ENCODE peak calls at places on chromosomes 3 and 15, in nine cellular contexts. J is CD8-positive, alpha-beta memory T cell; L is effector memory CD4-positive, alpha-beta T cell; G is astrocyte of the spinal cord; E is A673; C is mammary epithelial cell; R is adipocyte; D is kidney epithelial cell; Q is choroid plexus epithelial cell. K is an unnamed sample.

GRCh38 chr15:45540531-45540930 is 18.0 kb upstream of the SLC30A4 start:
- DNase-seq in Q (no peak), E (no peak), G (no peak), R (no peak), C (no peak), D (no peak), J (no peak), L (no peak), K (no peak)

GRCh38 chr15:43287254-43287653 is 20.5 kb upstream of the TGM5 start:
- DNase-seq in L (no peak), D (no peak), C (no peak), Q (no peak), E (no peak), J (no peak), R (no peak), G (no peak), K (no peak)

GRCh38 chr3:127390365-127391025 is 102.6 kb upstream of the PRR20G start:
- DNase-seq in C (no peak), Q (no peak), R (no peak), E (no peak), J (no peak), D (no peak), G (no peak), L (no peak), K (no peak)

GRCh38 chr15:92711457-92711831 is 55.9 kb upstream of the FAM174B start:
- DNase-seq in R (no peak), E (no peak), G (no peak), C (no peak), D (no peak), L (no peak), J (no peak), Q (no peak), K (no peak)

GRCh38 chr3:190333961-190334360 is 11.7 kb upstream of the CLDN1 start:
- DNase-seq in C (no peak), L (no peak), D (no peak), R (no peak), E (no peak), J (no peak), Q (no peak), G (no peak), K (no peak)

GRCh38 chr15:82848201-82848993 is 39.0 kb downstream of the WHAMM start:
- DNase-seq in D (no peak), G (no peak), J (no peak), E (no peak), R (no peak), C (no peak), L (no peak), Q (no peak), K (no peak)

GRCh38 chr3:180962530-180962929 is 27.0 kb downstream of the DNAJC19 start:
- DNase-seq in E (no peak), G (no peak), Q (no peak), R (no peak), D (no peak), L (no peak), J (no peak), C (no peak), K (no peak)

GRCh38 chr3:54067060-54067459 is 55.3 kb upstream of the CACNA2D3 start:
- DNase-seq in L (no peak), R (peak; percentile 8), C (peak; percentile 90), D (peak; percentile 23), E (no peak), Q (no peak), J (no peak), G (no peak), K (no peak)

GRCh38 chr15:65414841-65415621 is 7.7 kb downstream of the IGDCC4 start:
- DNase-seq in L (no peak), J (no peak), C (no peak), E (peak; percentile 94), D (no peak), R (peak; percentile 68), Q (peak; percentile 84), G (peak; percentile 89), K (no peak)

GRCh38 chr3:121574449-121574848 is 6.7 kb downstream of the ARGFX start:
- DNase-seq in E (peak; percentile 66), J (no peak), R (no peak), L (no peak), D (no peak), G (no peak), C (peak; percentile 42), Q (peak; percentile 56), K (peak; percentile 66)

GRCh38 chr15:36239509-36239908 is 339.9 kb upstream of the CDIN1 start:
- DNase-seq in R (no peak), G (no peak), Q (no peak), L (no peak), J (no peak), E (no peak), D (no peak), C (no peak), K (no peak)

GRCh38 chr3:11291808-11292207 is 19.6 kb downstream of the ATG7 start:
- DNase-seq in E (no peak), J (no peak), C (no peak), D (no peak), G (no peak), Q (no peak), R (no peak), L (no peak), K (no peak)

GRCh38 chr3:11288786-11289637 is 16.8 kb downstream of the ATG7 start:
- DNase-seq in G (peak; percentile 92), C (peak; percentile 93), L (no peak), R (peak; percentile 85), J (peak; percentile 26), D (peak; percentile 81), Q (peak; percentile 96), E (peak; percentile 92), K (no peak)

GRCh38 chr3:11288021-11288491 is 15.9 kb downstream of the ATG7 start:
- DNase-seq in Q (peak; percentile 48), E (peak; percentile 81), G (peak; percentile 59), C (peak; percentile 22), R (peak; percentile 30), J (no peak), D (no peak), L (no peak), K (peak; percentile 45)

GRCh38 chr3:11290743-11291680 is 18.8 kb downstream of the ATG7 start:
- DNase-seq in G (peak; percentile 57), Q (peak; percentile 66), E (no peak), L (no peak), R (peak; percentile 40), D (no peak), C (peak; percentile 29), J (peak; percentile 49), K (no peak)

GRCh38 chr3:11289864-11290263 is 17.7 kb downstream of the ATG7 start:
- DNase-seq in E (no peak), C (no peak), D (no peak), L (no peak), J (no peak), R (no peak), G (no peak), Q (no peak), K (no peak)
- H3K4me3 ChIP-seq in E (peak overlapping the region; percentile 1), C (no peak overlapping the region), D (no peak overlapping the region), L (no peak overlapping the region), J (no peak overlapping the region), R (peak overlapping the region; percentile 68), G (no peak overlapping the region), Q (no peak overlapping the region), K (no peak overlapping the region)

DNA sequence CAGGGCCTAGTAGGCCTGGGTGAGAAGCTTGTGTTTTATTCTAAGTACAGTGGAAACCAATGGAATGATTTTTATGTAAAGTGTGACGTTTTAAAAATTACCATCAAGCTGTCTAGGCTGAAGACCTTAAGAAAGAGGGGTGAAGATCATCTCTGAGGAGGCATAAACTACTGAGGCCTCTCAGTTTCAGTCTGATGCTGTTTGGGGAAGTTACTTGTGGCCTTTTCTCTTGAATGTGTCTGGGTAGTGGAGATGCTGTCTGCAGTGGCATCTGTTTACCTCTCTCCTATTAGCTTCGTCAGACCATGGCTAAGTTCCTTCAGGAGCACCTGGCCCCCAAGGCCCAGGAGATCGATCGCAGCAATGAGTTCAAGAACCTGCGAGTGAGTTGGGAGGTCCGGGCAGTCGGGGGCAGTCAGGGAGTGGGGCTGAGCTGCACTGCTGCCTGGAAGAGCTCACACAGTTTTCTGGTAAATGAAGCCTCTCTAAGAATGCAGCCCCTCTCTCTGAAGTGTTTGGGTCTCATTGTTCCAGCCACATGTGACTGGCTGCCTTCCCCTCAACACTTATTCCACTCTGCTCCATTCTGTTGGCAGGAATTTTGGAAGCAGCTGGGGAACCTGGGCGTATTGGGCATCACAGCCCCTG is 1.9 kb downstream of the IVD start:
- DNase-seq in Q (no peak), C (no peak), D (no peak), L (no peak), E (no peak), G (no peak), J (no peak), R (no peak), K (no peak)
- H3K4me3 ChIP-seq in Q (no peak overlapping the region), C (no peak overlapping the region), D (no peak overlapping the region), L (no peak overlapping the region), E (no peak overlapping the region), G (no peak overlapping the region), J (no peak overlapping the region), R (peak overlapping the region; percentile 48), K (no peak overlapping the region)

DNA sequence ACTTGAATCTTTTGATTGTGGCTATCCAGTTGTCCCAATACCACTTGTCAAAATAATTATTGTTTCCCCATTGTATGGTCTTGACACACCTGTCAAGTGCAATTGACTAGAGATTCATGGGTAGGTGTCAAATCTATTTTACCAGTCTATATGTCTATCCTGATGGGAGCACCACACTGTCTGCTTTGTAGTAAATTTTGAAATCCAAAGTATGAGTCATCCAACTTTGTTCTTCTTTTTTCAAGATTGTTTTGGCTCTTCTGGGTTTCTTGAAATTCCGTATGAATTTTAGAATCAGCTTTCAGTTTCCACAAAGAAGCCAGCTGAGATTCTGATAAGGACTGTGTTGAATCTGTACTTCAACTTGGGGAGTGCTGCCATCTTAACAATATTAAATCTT is 71.9 kb downstream of the CSNK1G1 start:
- DNase-seq in J (no peak), C (peak; percentile 33), G (peak; percentile 63), L (no peak), E (no peak), R (peak; percentile 69), D (no peak), Q (peak; percentile 84), K (no peak)
- H3K4me3 ChIP-seq in J (no peak overlapping the region), C (no peak overlapping the region), G (no peak overlapping the region), L (no peak overlapping the region), E (no peak overlapping the region), R (peak overlapping the region; percentile 43), D (no peak overlapping the region), Q (no peak overlapping the region), K (no peak overlapping the region)

GRCh38 chr15:80777836-80778620 is 1.1 kb upstream of the CEMIP start:
- DNase-seq in C (peak; percentile 59), Q (peak; percentile 41), J (no peak), E (no peak), L (no peak), D (no peak), G (no peak), R (peak; percentile 23), K (no peak)

GRCh38 chr15:80778964-80779657 is at the start of gene CEMIP:
- DNase-seq in J (no peak), E (peak; percentile 69), D (no peak), R (peak; percentile 93), G (peak; percentile 78), Q (peak; percentile 90), C (peak; percentile 68), L (no peak), K (no peak)

GRCh38 chr15:80779658-80780415 is 667 bp downstream of the CEMIP start:
- DNase-seq in R (peak; percentile 66), D (no peak), L (no peak), Q (peak; percentile 62), C (peak; percentile 67), G (peak; percentile 36), J (no peak), E (peak; percentile 31), K (no peak)

GRCh38 chr15:80777137-80777536 is 2.0 kb upstream of the CEMIP start:
- DNase-seq in Q (peak; percentile 83), J (no peak), C (peak; percentile 92), G (peak; percentile 33), R (peak; percentile 97), D (no peak), L (no peak), E (peak; percentile 40), K (no peak)

GRCh38 chr15:80778621-80778963 is 578 bp upstream of the CEMIP start:
- DNase-seq in L (no peak), E (no peak), C (no peak), Q (no peak), D (no peak), R (no peak), G (peak; percentile 24), J (no peak), K (no peak)
- H3K4me3 ChIP-seq in L (no peak overlapping the region), E (peak overlapping the region; percentile 37), C (peak overlapping the region; percentile 27), Q (peak overlapping the region; percentile 68), D (no peak overlapping the region), R (peak overlapping the region; percentile 89), G (no peak overlapping the region), J (no peak overlapping the region), K (no peak overlapping the region)